ENCODE peak calls at places on chromosomes 6 and 20, in nine cellular contexts. D is right cardiac atrium; M is NCI-H2107; Y is activated naive CD8-positive, alpha-beta T cell treated with anti-CD3 and anti-CD28 coated beads, Interleukin-2, amount 50 U/mL, for 24 hours; Z is cardiac muscle cell; S is HFF-Myc; L is activated gamma-delta T cell treated with Interleukin-2 at 50 U/mL for 16 hours; W is LoVo; K is NCI-H2029. V is an unnamed sample.

GRCh38 chr6:166417285-166417691 is 34.5 kb upstream of the MPC1 start:
- DNase-seq in D (no peak), M (no peak), Y (peak), Z (no peak), S (no peak), L (peak), W (no peak), K (no peak), V (no peak)

GRCh38 chr6:13715444-13715883 is 3.8 kb upstream of the RANBP9 start:
- DNase-seq in D (no peak), M (no peak), Y (peak), Z (peak), S (no peak), L (no peak), W (no peak), K (no peak), V (no peak)

GRCh38 chr6:38110407-38111025 is 291.0 kb downstream of the ZFAND3 start:
- DNase-seq in D (peak), M (no peak), Y (no peak), Z (peak), S (no peak), L (no peak), W (no peak), K (no peak), V (no peak)

GRCh38 chr6:95593025-95593424 is 15.7 kb downstream of the MANEA start:
- DNase-seq in D (no peak), M (no peak), Y (no peak), Z (no peak), S (no peak), L (no peak), W (peak), K (peak), V (no peak)

GRCh38 chr20:57535297-57535696 is 10.4 kb upstream of the CTCFL start:
- DNase-seq in D (no peak), M (no peak), Y (no peak), Z (no peak), S (no peak), L (no peak), W (no peak), K (no peak), V (no peak)

GRCh38 chr6:137271245-137272183 is 52.3 kb upstream of the IFNGR1 start:
- DNase-seq in D (no peak), M (no peak), Y (no peak), Z (peak), S (peak), L (no peak), W (peak), K (no peak), V (no peak)

GRCh38 chr20:62741191-62741676 is 32.6 kb downstream of the NTSR1 start:
- DNase-seq in D (peak), M (no peak), Y (no peak), Z (peak), S (no peak), L (no peak), W (no peak), K (no peak), V (peak)

GRCh38 chr6:14286144-14286543 is 168.6 kb downstream of the CD83 start:
- DNase-seq in D (peak), M (no peak), Y (no peak), Z (peak), S (peak), L (no peak), W (peak), K (no peak), V (no peak)

GRCh38 chr20:20513720-20514119 is 145.8 kb downstream of the INSM1 start:
- DNase-seq in D (no peak), M (no peak), Y (no peak), Z (no peak), S (no peak), L (no peak), W (no peak), K (no peak), V (no peak)

GRCh38 chr6:84728602-84729001 is 35.8 kb downstream of the TBX18 start:
- DNase-seq in D (no peak), M (no peak), Y (no peak), Z (peak), S (no peak), L (no peak), W (peak), K (no peak), V (no peak)

GRCh38 chr6:26394289-26394688 is 7.8 kb upstream of the BTN3A1 start:
- DNase-seq in D (no peak), M (no peak), Y (no peak), Z (peak), S (no peak), L (no peak), W (peak), K (no peak), V (no peak)

GRCh38 chr6:77462359-77463307 is 658 bp downstream of the HTR1B start:
- DNase-seq in D (peak), M (no peak), Y (no peak), Z (peak), S (no peak), L (no peak), W (no peak), K (no peak), V (no peak)

GRCh38 chr6:111183702-111184517 is 96.6 kb downstream of the SLC16A10 start:
- DNase-seq in D (no peak), M (no peak), Y (no peak), Z (no peak), S (no peak), L (no peak), W (no peak), K (no peak), V (no peak)

GRCh38 chr6:47919875-47920274 is 138.0 kb downstream of the OPN5 start:
- DNase-seq in D (no peak), M (no peak), Y (no peak), Z (no peak), S (no peak), L (no peak), W (no peak), K (no peak), V (no peak)

GRCh38 chr6:107629545-107630147 is 139.7 kb downstream of the SOBP start:
- DNase-seq in D (no peak), M (peak), Y (no peak), Z (no peak), S (no peak), L (no peak), W (no peak), K (peak), V (no peak)

GRCh38 chr6:21348462-21349195 is 244.9 kb upstream of the SOX4 start:
- DNase-seq in D (peak), M (no peak), Y (no peak), Z (peak), S (no peak), L (no peak), W (no peak), K (peak), V (peak)

GRCh38 chr20:47479093-47479492 is 22.6 kb upstream of the NCOA3 start:
- DNase-seq in D (no peak), M (no peak), Y (no peak), Z (no peak), S (no peak), L (no peak), W (no peak), K (no peak), V (no peak)

GRCh38 chr6:159342146-159342545 is 172.9 kb downstream of the FNDC1 start:
- DNase-seq in D (no peak), M (no peak), Y (no peak), Z (no peak), S (no peak), L (no peak), W (no peak), K (no peak), V (no peak)

GRCh38 chr20:4483481-4483880 is 238.2 kb upstream of the PRND start:
- DNase-seq in D (no peak), M (no peak), Y (no peak), Z (peak), S (no peak), L (no peak), W (no peak), K (no peak), V (no peak)

GRCh38 chr6:109718991-109719390 is 27.9 kb downstream of the FIG4 start:
- DNase-seq in D (peak), M (no peak), Y (no peak), Z (peak), S (no peak), L (no peak), W (no peak), K (no peak), V (no peak)

GRCh38 chr20:63217706-63218105 is 1.8 kb upstream of the YTHDF1 start:
- DNase-seq in D (peak), M (no peak), Y (no peak), Z (no peak), S (no peak), L (no peak), W (no peak), K (no peak), V (no peak)

GRCh38 chr20:54168961-54169862 is 4.6 kb downstream of the CYP24A1 start:
- DNase-seq in D (no peak), M (no peak), Y (no peak), Z (no peak), S (no peak), L (no peak), W (peak), K (no peak), V (no peak)